ENCODE peak calls at places on chromosomes 11 and 22, in four cellular contexts. One of them, this sample, is unnamed.

GRCh38 chr11:122847437-122847836 is 9.1 kb downstream of the CRTAM start:
- DNase-seq in mammary epithelial cell: no peak
- DNase-seq in neural progenitor cell: no peak
- DNase-seq in hepatocyte: no peak
- DNase-seq in this sample: no peak

GRCh38 chr11:7168741-7168990 is 79.9 kb downstream of the RBMXL2 start:
- DNase-seq in hepatocyte: no peak
- DNase-seq in neural progenitor cell: peak
- DNase-seq in mammary epithelial cell: no peak
- DNase-seq in this sample: no peak

GRCh38 chr11:69594481-69594880 is 46.5 kb upstream of the CCND1 start:
- DNase-seq in neural progenitor cell: no peak
- DNase-seq in hepatocyte: no peak
- DNase-seq in mammary epithelial cell: no peak
- DNase-seq in this sample: no peak

GRCh38 chr11:88320149-88320559 is 17.4 kb downstream of the CTSC start:
- DNase-seq in neural progenitor cell: no peak
- DNase-seq in mammary epithelial cell: peak
- DNase-seq in hepatocyte: peak
- DNase-seq in this sample: no peak

GRCh38 chr11:118434123-118434552 is 2.2 kb upstream of the KMT2A start:
- DNase-seq in hepatocyte: no peak
- DNase-seq in mammary epithelial cell: no peak
- DNase-seq in neural progenitor cell: no peak
- DNase-seq in this sample: no peak

GRCh38 chr11:10878408-10879214 is 20.8 kb upstream of the ZBED5 start:
- DNase-seq in neural progenitor cell: peak
- DNase-seq in hepatocyte: peak
- DNase-seq in mammary epithelial cell: peak
- DNase-seq in this sample: peak

GRCh38 chr11:87046824-87047223 is 9.1 kb downstream of the TMEM135 start:
- DNase-seq in neural progenitor cell: no peak
- DNase-seq in hepatocyte: no peak
- DNase-seq in mammary epithelial cell: no peak
- DNase-seq in this sample: no peak

GRCh38 chr11:49995559-49995958 is 13.2 kb upstream of the OR4C12 start:
- DNase-seq in neural progenitor cell: peak
- DNase-seq in mammary epithelial cell: peak
- DNase-seq in hepatocyte: peak
- DNase-seq in this sample: peak

GRCh38 chr11:96012086-96012824 is 88.3 kb upstream of the MTMR2 start:
- DNase-seq in mammary epithelial cell: peak
- DNase-seq in hepatocyte: peak
- DNase-seq in neural progenitor cell: peak
- DNase-seq in this sample: peak

GRCh38 chr11:26778000-26778757 is 56.3 kb upstream of the SLC5A12 start:
- DNase-seq in mammary epithelial cell: peak
- DNase-seq in hepatocyte: no peak
- DNase-seq in neural progenitor cell: no peak
- DNase-seq in this sample: no peak

GRCh38 chr11:21646351-21646750 is 546.5 kb upstream of the ANO5 start:
- DNase-seq in neural progenitor cell: no peak
- DNase-seq in mammary epithelial cell: no peak
- DNase-seq in hepatocyte: no peak
- DNase-seq in this sample: peak

GRCh38 chr22:42800731-42801536 is 56.1 kb downstream of the ARFGAP3 start:
- DNase-seq in mammary epithelial cell: no peak
- DNase-seq in hepatocyte: no peak
- DNase-seq in neural progenitor cell: no peak
- DNase-seq in this sample: no peak

GRCh38 chr22:40485813-40486610 is 115.6 kb downstream of the SGSM3 start:
- DNase-seq in hepatocyte: no peak
- DNase-seq in mammary epithelial cell: peak
- DNase-seq in neural progenitor cell: no peak
- DNase-seq in this sample: no peak

GRCh38 chr11:114709960-114710359 is 31.6 kb downstream of the NXPE2 start:
- DNase-seq in neural progenitor cell: no peak
- DNase-seq in mammary epithelial cell: no peak
- DNase-seq in hepatocyte: no peak
- DNase-seq in this sample: no peak

GRCh38 chr11:1918436-1919315 is 827 bp upstream of the TNNT3 start:
- DNase-seq in neural progenitor cell: no peak
- DNase-seq in mammary epithelial cell: no peak
- DNase-seq in hepatocyte: no peak
- DNase-seq in this sample: no peak

GRCh38 chr11:26229270-26229669 is 102.7 kb upstream of the ANO3 start:
- DNase-seq in hepatocyte: no peak
- DNase-seq in mammary epithelial cell: peak
- DNase-seq in neural progenitor cell: no peak
- DNase-seq in this sample: no peak

GRCh38 chr11:613369-613968 is 2.3 kb downstream of the IRF7 start:
- DNase-seq in hepatocyte: peak
- DNase-seq in neural progenitor cell: peak
- DNase-seq in mammary epithelial cell: peak
- DNase-seq in this sample: peak

GRCh38 chr11:11044137-11044855 is 186.4 kb upstream of the ZBED5 start:
- DNase-seq in mammary epithelial cell: no peak
- DNase-seq in neural progenitor cell: no peak
- DNase-seq in hepatocyte: no peak
- DNase-seq in this sample: no peak

GRCh38 chr11:5992604-5993251 is 5.9 kb upstream of the OR52L1 start:
- DNase-seq in hepatocyte: peak
- DNase-seq in neural progenitor cell: peak
- DNase-seq in mammary epithelial cell: peak
- DNase-seq in this sample: peak

GRCh38 chr11:73390601-73391565 is 14.7 kb downstream of the RELT start:
- DNase-seq in hepatocyte: no peak
- DNase-seq in mammary epithelial cell: no peak
- DNase-seq in neural progenitor cell: no peak
- DNase-seq in this sample: no peak

GRCh38 chr22:20203142-20204099 is 52.6 kb upstream of the CCDC188 start:
- DNase-seq in hepatocyte: peak
- DNase-seq in mammary epithelial cell: no peak
- DNase-seq in neural progenitor cell: peak
- DNase-seq in this sample: no peak

GRCh38 chr11:62909107-62909894 is 11.9 kb downstream of the CHRM1 start:
- DNase-seq in hepatocyte: peak
- DNase-seq in neural progenitor cell: peak
- DNase-seq in mammary epithelial cell: peak
- DNase-seq in this sample: peak

GRCh38 chr11:68525320-68525719 is 64.8 kb downstream of the PPP6R3 start:
- DNase-seq in hepatocyte: no peak
- DNase-seq in mammary epithelial cell: no peak
- DNase-seq in neural progenitor cell: no peak
- DNase-seq in this sample: no peak

GRCh38 chr22:46294784-46295183 is 1.9 kb upstream of the GTSE1 start:
- DNase-seq in neural progenitor cell: no peak
- DNase-seq in mammary epithelial cell: no peak
- DNase-seq in hepatocyte: no peak
- DNase-seq in this sample: no peak

GRCh38 chr11:69981119-69981770 is 96.9 kb upstream of the ANO1 start:
- DNase-seq in hepatocyte: no peak
- DNase-seq in neural progenitor cell: peak
- DNase-seq in mammary epithelial cell: no peak
- DNase-seq in this sample: no peak

GRCh38 chr11:2841411-2842190 is 44.0 kb downstream of the CDKN1C start:
- DNase-seq in neural progenitor cell: no peak
- DNase-seq in hepatocyte: no peak
- DNase-seq in mammary epithelial cell: no peak
- DNase-seq in this sample: no peak

GRCh38 chr11:91248199-91248807 is 976.3 kb upstream of the FAT3 start:
- DNase-seq in neural progenitor cell: peak
- DNase-seq in hepatocyte: peak
- DNase-seq in mammary epithelial cell: peak
- DNase-seq in this sample: peak

GRCh38 chr11:69368119-69368880 is 74.3 kb downstream of the MYEOV start:
- DNase-seq in mammary epithelial cell: peak
- DNase-seq in hepatocyte: no peak
- DNase-seq in neural progenitor cell: no peak
- DNase-seq in this sample: no peak

GRCh38 chr11:79092791-79093313 is 348.0 kb downstream of the TENM4 start:
- DNase-seq in neural progenitor cell: no peak
- DNase-seq in mammary epithelial cell: peak
- DNase-seq in hepatocyte: no peak
- DNase-seq in this sample: peak

GRCh38 chr11:76436020-76436419 is 8.8 kb upstream of the EMSY start:
- DNase-seq in mammary epithelial cell: no peak
- DNase-seq in hepatocyte: no peak
- DNase-seq in neural progenitor cell: no peak
- DNase-seq in this sample: no peak

GRCh38 chr11:22193348-22194051 is 615 bp downstream of the ANO5 start:
- DNase-seq in mammary epithelial cell: no peak
- DNase-seq in neural progenitor cell: peak
- DNase-seq in hepatocyte: peak
- DNase-seq in this sample: no peak

GRCh38 chr11:126482586-126483108 is 127.2 kb downstream of the ST3GAL4 start:
- DNase-seq in mammary epithelial cell: peak
- DNase-seq in hepatocyte: no peak
- DNase-seq in neural progenitor cell: no peak
- DNase-seq in this sample: no peak

GRCh38 chr11:69371731-69372588 is 78.0 kb downstream of the MYEOV start:
- DNase-seq in hepatocyte: no peak
- DNase-seq in mammary epithelial cell: no peak
- DNase-seq in neural progenitor cell: no peak
- DNase-seq in this sample: no peak

GRCh38 chr11:933002-933820 is 7.5 kb downstream of the AP2A2 start:
- DNase-seq in hepatocyte: no peak
- DNase-seq in neural progenitor cell: no peak
- DNase-seq in mammary epithelial cell: no peak
- DNase-seq in this sample: no peak

GRCh38 chr11:8329961-8330361 is 66.3 kb upstream of the LMO1 start:
- DNase-seq in neural progenitor cell: peak
- DNase-seq in mammary epithelial cell: no peak
- DNase-seq in hepatocyte: no peak
- DNase-seq in this sample: no peak

GRCh38 chr11:9689721-9690120 is 25.8 kb downstream of the SWAP70 start:
- DNase-seq in mammary epithelial cell: no peak
- DNase-seq in neural progenitor cell: peak
- DNase-seq in hepatocyte: no peak
- DNase-seq in this sample: no peak

GRCh38 chr22:30941363-30941740 is 27.2 kb downstream of the MORC2 start:
- DNase-seq in mammary epithelial cell: no peak
- DNase-seq in hepatocyte: no peak
- DNase-seq in neural progenitor cell: no peak
- DNase-seq in this sample: no peak

GRCh38 chr22:30940655-30941362 is 27.8 kb downstream of the MORC2 start:
- DNase-seq in mammary epithelial cell: no peak
- DNase-seq in hepatocyte: no peak
- DNase-seq in neural progenitor cell: no peak
- DNase-seq in this sample: no peak

GRCh38 chr22:30945653-30946052 is 22.9 kb downstream of the MORC2 start:
- DNase-seq in neural progenitor cell: no peak
- DNase-seq in mammary epithelial cell: peak
- DNase-seq in hepatocyte: no peak
- DNase-seq in this sample: no peak

GRCh38 chr22:30944986-30945385 is 23.6 kb downstream of the MORC2 start:
- DNase-seq in neural progenitor cell: no peak
- DNase-seq in mammary epithelial cell: no peak
- DNase-seq in hepatocyte: no peak
- DNase-seq in this sample: no peak

DNA sequence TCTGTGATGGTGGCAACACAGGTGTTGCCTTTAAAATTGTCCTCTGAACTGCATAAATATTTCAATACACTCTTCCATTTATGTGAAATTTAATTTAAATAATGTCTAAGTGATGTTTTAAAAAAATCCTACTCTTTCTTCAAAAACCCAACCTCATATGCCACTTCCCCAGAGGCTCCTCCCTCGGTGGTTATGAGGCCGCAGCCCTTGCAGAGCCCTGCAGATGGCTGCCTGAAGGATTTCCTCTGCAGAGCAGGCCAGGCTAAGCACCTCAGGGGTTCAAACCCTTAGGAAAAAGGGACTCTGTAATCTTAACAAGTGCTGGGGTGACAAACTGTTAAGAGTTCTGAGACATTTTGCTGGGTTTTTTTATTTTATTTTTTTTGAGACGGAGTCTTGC is 25.2 kb downstream of the MORC2 start:
- DNase-seq in hepatocyte: no peak
- DNase-seq in neural progenitor cell: no peak
- DNase-seq in mammary epithelial cell: no peak
- DNase-seq in this sample: no peak
- H3K4me3 ChIP-seq in hepatocyte: no peak
- H3K4me3 ChIP-seq in neural progenitor cell: no peak
- H3K4me3 ChIP-seq in mammary epithelial cell: no peak
- H3K4me3 ChIP-seq in this sample: no peak

DNA sequence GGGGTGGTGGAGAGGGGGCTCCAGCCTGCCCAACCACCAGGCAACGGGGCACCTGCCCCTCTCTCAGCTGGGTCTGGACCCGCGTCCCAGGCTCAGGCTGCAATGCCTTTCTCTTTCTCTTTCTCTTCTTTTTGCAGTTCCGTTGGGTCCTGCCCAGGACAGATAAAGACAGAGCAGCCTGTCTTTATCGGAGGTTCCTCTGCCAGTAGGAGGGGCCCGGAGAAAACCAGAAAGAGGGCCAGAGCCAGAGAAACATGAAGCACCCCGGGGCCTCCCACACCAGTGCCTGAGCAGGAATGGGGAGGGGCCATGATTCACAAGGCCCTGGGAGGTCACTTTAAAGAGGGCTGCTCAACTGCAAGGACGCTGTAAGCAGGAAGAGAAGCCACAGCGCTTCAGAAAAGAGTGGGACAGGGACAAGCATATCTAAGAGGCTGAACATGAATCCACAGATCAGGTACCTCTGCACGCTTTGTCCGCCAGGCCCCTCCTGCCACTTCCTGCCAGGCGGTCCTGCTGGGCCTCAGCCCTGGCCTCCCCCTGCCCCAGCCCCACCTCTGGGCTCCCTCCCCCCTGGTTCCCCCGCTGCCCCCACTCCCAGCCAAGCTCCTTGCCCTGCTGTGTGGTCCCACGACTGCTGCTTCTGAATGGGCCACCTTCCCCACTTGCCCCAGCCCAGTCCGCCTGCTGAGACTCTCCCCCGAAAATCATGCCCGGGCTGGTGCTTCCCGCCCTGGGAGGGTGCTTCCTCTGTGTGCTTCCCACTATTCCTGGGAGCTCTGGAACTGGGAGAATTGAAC is at the start of gene APOBEC3C:
- DNase-seq in mammary epithelial cell: peak
- DNase-seq in neural progenitor cell: peak
- DNase-seq in hepatocyte: peak
- DNase-seq in this sample: peak
- H3K4me2 ChIP-seq in mammary epithelial cell: peak
- H3K4me2 ChIP-seq in neural progenitor cell: peak
- H3K4me2 ChIP-seq in hepatocyte: peak
- H3K4me2 ChIP-seq in this sample: peak

GRCh38 chr22:36419912-36420882 is 32.4 kb upstream of the MYH9 start:
- DNase-seq in hepatocyte: peak
- DNase-seq in neural progenitor cell: no peak
- DNase-seq in mammary epithelial cell: no peak
- DNase-seq in this sample: no peak
- H3K4me3 ChIP-seq in hepatocyte: no peak
- H3K4me3 ChIP-seq in neural progenitor cell: no peak
- H3K4me3 ChIP-seq in mammary epithelial cell: no peak
- H3K4me3 ChIP-seq in this sample: no peak

GRCh38 chr11:30488304-30488998 is 97.7 kb downstream of the MPPED2 start:
- DNase-seq in hepatocyte: peak
- DNase-seq in mammary epithelial cell: peak
- DNase-seq in neural progenitor cell: no peak
- DNase-seq in this sample: no peak
- H3K4me2 ChIP-seq in hepatocyte: peak
- H3K4me2 ChIP-seq in mammary epithelial cell: no peak
- H3K4me2 ChIP-seq in neural progenitor cell: no peak
- H3K4me2 ChIP-seq in this sample: no peak